ENCODE peak calls at places on chromosomes 2 and 18, in ten cellular contexts. M is GM04504; E is NCI-H1694; V is GM12891; D is NCI-H1092; Z is SK-N-SH; B is BE2C; H is activated T-helper 9 cell treated with anti-CD3 and anti-CD28 coated beads, Interleukin-2, amount 50 U/mL, for 16 hours; P is activated CD8-positive, alpha-beta memory T cell treated with anti-CD3 and anti-CD28 coated beads, Interleukin-2, amount 50 U/mL, for 48 hours; F is GM23248. W is an unnamed sample.

GRCh38 chr2:219430633-219431615 is 3.7 kb upstream of the SPEG start:
- DNase-seq in M (no peak), E (peak), V (no peak), D (no peak), Z (peak), B (peak), H (no peak), P (no peak), F (peak), W (no peak)

GRCh38 chr2:85994421-85994777 is 105.6 kb upstream of the ST3GAL5 start:
- DNase-seq in M (no peak), E (no peak), V (no peak), D (no peak), Z (no peak), B (no peak), H (no peak), P (peak), F (no peak), W (no peak)

GRCh38 chr2:26864226-26864625 is 16.3 kb downstream of the DPYSL5 start:
- DNase-seq in M (no peak), E (no peak), V (no peak), D (no peak), Z (no peak), B (no peak), H (no peak), P (no peak), F (no peak), W (no peak)

GRCh38 chr2:181264016-181264415 is 193.2 kb upstream of the ITGA4 start:
- DNase-seq in M (no peak), E (no peak), V (no peak), D (no peak), Z (no peak), B (no peak), H (no peak), P (no peak), F (no peak), W (no peak)

GRCh38 chr2:199463000-199463692 is 5.4 kb upstream of the SATB2 start:
- DNase-seq in M (no peak), E (peak), V (peak), D (peak), Z (peak), B (peak), H (no peak), P (peak), F (peak), W (no peak)

GRCh38 chr2:120670371-120670770 is 65.3 kb upstream of the GLI2 start:
- DNase-seq in M (no peak), E (no peak), V (no peak), D (no peak), Z (no peak), B (no peak), H (no peak), P (no peak), F (no peak), W (no peak)

GRCh38 chr2:240818543-240819403 is 1.2 kb downstream of the KIF1A start:
- DNase-seq in M (no peak), E (no peak), V (no peak), D (no peak), Z (peak), B (no peak), H (no peak), P (peak), F (no peak), W (no peak)

GRCh38 chr2:62663443-62663842 is 42.1 kb upstream of the EHBP1 start:
- DNase-seq in M (peak), E (no peak), V (no peak), D (no peak), Z (peak), B (no peak), H (no peak), P (no peak), F (peak), W (no peak)

GRCh38 chr2:232632904-232633412 is 446 bp upstream of the EFHD1 start:
- DNase-seq in M (no peak), E (peak), V (no peak), D (no peak), Z (no peak), B (no peak), H (no peak), P (no peak), F (peak), W (no peak)

GRCh38 chr2:238651306-238652052 is 196.4 kb upstream of the TWIST2 start:
- DNase-seq in M (no peak), E (no peak), V (no peak), D (no peak), Z (no peak), B (no peak), H (no peak), P (peak), F (no peak), W (no peak)

GRCh38 chr18:23141022-23141999 is 6.0 kb downstream of the CABLES1 start:
- DNase-seq in M (no peak), E (no peak), V (no peak), D (peak), Z (peak), B (peak), H (no peak), P (no peak), F (peak), W (no peak)

GRCh38 chr2:21972580-21972979 is 848.8 kb downstream of the TDRD15 start:
- DNase-seq in M (no peak), E (no peak), V (no peak), D (no peak), Z (peak), B (peak), H (no peak), P (no peak), F (no peak), W (no peak)

GRCh38 chr2:208501217-208501616 is 94.6 kb downstream of the PTH2R start:
- DNase-seq in M (no peak), E (no peak), V (no peak), D (peak), Z (no peak), B (peak), H (no peak), P (no peak), F (no peak), W (no peak)

GRCh38 chr2:237315170-237315880 is 98.6 kb downstream of the COL6A3 start:
- DNase-seq in M (peak), E (peak), V (no peak), D (no peak), Z (peak), B (peak), H (no peak), P (no peak), F (peak), W (peak)

GRCh38 chr2:135829420-135829983 is 7.5 kb downstream of the LCT start:
- DNase-seq in M (no peak), E (no peak), V (no peak), D (peak), Z (no peak), B (no peak), H (no peak), P (no peak), F (no peak), W (no peak)

GRCh38 chr2:120989556-120989848 is 253.8 kb downstream of the GLI2 start:
- DNase-seq in M (no peak), E (no peak), V (no peak), D (no peak), Z (no peak), B (no peak), H (no peak), P (no peak), F (no peak), W (no peak)

GRCh38 chr2:171531291-171531690 is 9.0 kb downstream of the CYBRD1 start:
- DNase-seq in M (no peak), E (no peak), V (no peak), D (no peak), Z (no peak), B (no peak), H (no peak), P (no peak), F (peak), W (no peak)

GRCh38 chr18:21741511-21742322 is 1.1 kb downstream of the MIB1 start:
- DNase-seq in M (no peak), E (no peak), V (no peak), D (peak), Z (peak), B (peak), H (peak), P (peak), F (peak), W (no peak)

GRCh38 chr2:157611726-157612125 is 16.9 kb downstream of the ACVR1C start:
- DNase-seq in M (no peak), E (no peak), V (no peak), D (no peak), Z (no peak), B (no peak), H (no peak), P (no peak), F (no peak), W (no peak)

GRCh38 chr2:212154392-212154791 is 384.2 kb downstream of the ERBB4 start:
- DNase-seq in M (no peak), E (no peak), V (no peak), D (no peak), Z (no peak), B (no peak), H (no peak), P (no peak), F (no peak), W (no peak)

GRCh38 chr18:23689616-23690504 is 607 bp downstream of the LAMA3 start:
- DNase-seq in M (no peak), E (no peak), V (peak), D (no peak), Z (no peak), B (peak), H (peak), P (peak), F (no peak), W (no peak)

GRCh38 chr18:8443505-8443904 is 165.7 kb upstream of the RAB12 start:
- DNase-seq in M (no peak), E (no peak), V (no peak), D (no peak), Z (no peak), B (no peak), H (no peak), P (no peak), F (peak), W (no peak)

GRCh38 chr2:158025263-158025996 is 76.2 kb upstream of the UPP2 start:
- DNase-seq in M (peak), E (no peak), V (no peak), D (no peak), Z (peak), B (peak), H (no peak), P (no peak), F (peak), W (no peak)

GRCh38 chr2:169397697-169398096 is 35.4 kb upstream of the LRP2 start:
- DNase-seq in M (no peak), E (peak), V (no peak), D (no peak), Z (peak), B (no peak), H (no peak), P (no peak), F (no peak), W (peak)

GRCh38 chr2:15041429-15041837 is 408.9 kb downstream of the LRATD1 start:
- DNase-seq in M (no peak), E (peak), V (no peak), D (peak), Z (no peak), B (no peak), H (no peak), P (no peak), F (no peak), W (no peak)

GRCh38 chr2:190069936-190070696 is 7.6 kb upstream of the MSTN start:
- DNase-seq in M (peak), E (peak), V (no peak), D (peak), Z (peak), B (peak), H (no peak), P (no peak), F (peak), W (peak)

GRCh38 chr2:1864301-1864980 is 120.1 kb upstream of the PXDN start:
- DNase-seq in M (no peak), E (no peak), V (no peak), D (no peak), Z (no peak), B (no peak), H (no peak), P (no peak), F (no peak), W (no peak)